ENCODE peak calls at places on chromosomes 16 and 17, in nine cellular contexts. D is HCT116, Z is A549, P is SK-N-SH, S is GM12878, E is HepG2, B is Panc1, H is K562, K is GM23338. A is an unnamed sample.

GRCh38 chr17:16036261-16036660 is 36.6 kb downstream of the TTC19 start:
- DNase-seq in D (no peak), Z (no peak), P (no peak), S (no peak), E (no peak), B (no peak), H (no peak), K (no peak), A (no peak)

GRCh38 chr17:66126231-66126630 is 65.7 kb downstream of the CEP112 start:
- DNase-seq in D (no peak), Z (no peak), P (no peak), S (no peak), E (no peak), B (no peak), H (no peak), K (no peak), A (no peak)

GRCh38 chr16:49924078-49924477 is 68.2 kb upstream of the ZNF423 start:
- DNase-seq in D (peak), Z (peak), P (no peak), S (peak), E (no peak), B (no peak), H (peak), K (peak), A (no peak)

GRCh38 chr16:53372942-53373871 is 61.1 kb upstream of the RBL2 start:
- DNase-seq in D (peak), Z (peak), P (peak), S (no peak), E (no peak), B (no peak), H (peak), K (peak), A (no peak)

GRCh38 chr17:1958134-1958881 is 66.8 kb downstream of the RTN4RL1 start:
- DNase-seq in D (no peak), Z (no peak), P (no peak), S (no peak), E (no peak), B (no peak), H (no peak), K (no peak), A (no peak)

GRCh38 chr16:20763461-20764232 is at the start of gene ACSM3:
- DNase-seq in D (peak), Z (peak), P (peak), S (peak), E (peak), B (no peak), H (peak), K (peak), A (peak)

GRCh38 chr16:89368604-89369249 is 121.6 kb downstream of the ANKRD11 start:
- DNase-seq in D (no peak), Z (no peak), P (no peak), S (no peak), E (no peak), B (no peak), H (no peak), K (no peak), A (no peak)

GRCh38 chr17:29772981-29773380 is 150.3 kb upstream of the CORO6 start:
- DNase-seq in D (no peak), Z (no peak), P (no peak), S (no peak), E (no peak), B (no peak), H (no peak), K (no peak), A (no peak)

GRCh38 chr16:89090182-89090630 is 3.4 kb upstream of the ACSF3 start:
- DNase-seq in D (no peak), Z (no peak), P (no peak), S (no peak), E (no peak), B (no peak), H (peak), K (no peak), A (no peak)

GRCh38 chr17:40727447-40728231 is 24.1 kb upstream of the KRT24 start:
- DNase-seq in D (no peak), Z (no peak), P (no peak), S (peak), E (no peak), B (no peak), H (no peak), K (no peak), A (no peak)

GRCh38 chr17:34711646-34712045 is 132.3 kb downstream of the TMEM132E start:
- DNase-seq in D (no peak), Z (no peak), P (no peak), S (no peak), E (no peak), B (no peak), H (no peak), K (no peak), A (no peak)

GRCh38 chr16:75792781-75793180 is 66.5 kb upstream of the CPHXL start:
- DNase-seq in D (no peak), Z (no peak), P (no peak), S (no peak), E (no peak), B (no peak), H (no peak), K (no peak), A (no peak)

GRCh38 chr16:1707193-1707790 is 1.3 kb downstream of the MAPK8IP3 start:
- DNase-seq in D (no peak), Z (no peak), P (peak), S (no peak), E (peak), B (no peak), H (peak), K (peak), A (no peak)

GRCh38 chr17:57293077-57293476 is 36.8 kb downstream of the MSI2 start:
- DNase-seq in D (peak), Z (no peak), P (no peak), S (no peak), E (peak), B (no peak), H (no peak), K (no peak), A (no peak)

GRCh38 chr16:56506941-56507340 is 12.9 kb downstream of the BBS2 start:
- DNase-seq in D (no peak), Z (no peak), P (no peak), S (no peak), E (no peak), B (no peak), H (no peak), K (no peak), A (no peak)

GRCh38 chr16:89300976-89301360 is 83.5 kb downstream of the ZNF778 start:
- DNase-seq in D (no peak), Z (no peak), P (no peak), S (no peak), E (no peak), B (no peak), H (no peak), K (no peak), A (no peak)

GRCh38 chr16:61324044-61324443 is 712.2 kb downstream of the CDH8 start:
- DNase-seq in D (no peak), Z (no peak), P (no peak), S (no peak), E (no peak), B (no peak), H (no peak), K (no peak), A (no peak)

GRCh38 chr16:63928421-63928820 is 1193.4 kb downstream of the CDH11 start:
- DNase-seq in D (no peak), Z (no peak), P (no peak), S (no peak), E (no peak), B (no peak), H (no peak), K (no peak), A (no peak)

GRCh38 chr16:63938661-63939060 is 1183.2 kb downstream of the CDH11 start:
- DNase-seq in D (no peak), Z (no peak), P (no peak), S (no peak), E (no peak), B (no peak), H (no peak), K (no peak), A (no peak)

DNA sequence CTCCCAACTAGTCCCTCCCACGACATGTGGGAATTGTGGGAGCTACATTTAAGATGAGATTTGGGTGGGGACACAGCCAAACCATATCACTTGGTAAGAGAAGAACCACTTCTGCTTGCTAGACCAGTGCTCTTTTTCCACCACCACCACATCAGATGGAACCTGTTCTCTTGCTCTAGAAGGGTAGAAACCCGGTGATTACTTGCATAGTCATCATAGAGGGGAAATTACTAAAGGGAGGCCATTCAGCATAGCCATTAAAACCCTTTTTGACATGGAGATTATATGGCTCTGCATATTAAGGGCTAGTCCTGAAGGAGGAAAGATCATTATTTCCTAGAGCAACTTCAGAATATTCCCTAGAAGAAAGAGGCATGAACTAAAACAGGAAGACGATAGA is 1188.0 kb downstream of the CDH11 start:
- DNase-seq in D (no peak), Z (no peak), P (no peak), S (no peak), E (no peak), B (no peak), H (no peak), K (no peak), A (no peak)
- TF ChIP-seq REST in D (no peak), Z (no peak), P (no peak), S (no peak), E (no peak), B (no peak), H (no peak), K (no peak), A (no peak)

GRCh38 chr17:79844869-79845600 is 5.8 kb upstream of the CBX4 start:
- DNase-seq in D (no peak), Z (peak), P (peak), S (no peak), E (peak), B (no peak), H (peak), K (peak), A (no peak)

GRCh38 chr17:79845601-79845949 is 6.3 kb upstream of the CBX4 start:
- DNase-seq in D (no peak), Z (peak), P (no peak), S (no peak), E (peak), B (no peak), H (peak), K (no peak), A (no peak)

GRCh38 chr17:79842656-79843474 is 3.6 kb upstream of the CBX4 start:
- DNase-seq in D (no peak), Z (no peak), P (peak), S (no peak), E (no peak), B (no peak), H (no peak), K (peak), A (no peak)

GRCh38 chr17:79843475-79843916 is 4.3 kb upstream of the CBX4 start:
- DNase-seq in D (no peak), Z (no peak), P (no peak), S (no peak), E (no peak), B (no peak), H (no peak), K (no peak), A (no peak)

GRCh38 chr17:79843917-79844815 is 4.9 kb upstream of the CBX4 start:
- DNase-seq in D (no peak), Z (peak), P (peak), S (no peak), E (no peak), B (no peak), H (no peak), K (peak), A (no peak)
- TF ChIP-seq REST in D (no peak), Z (no peak), P (peak), S (no peak), E (no peak), B (no peak), H (no peak), K (no peak), A (no peak)

GRCh38 chr16:2719328-2720062 is 529 bp downstream of the PRSS27 start:
- DNase-seq in D (no peak), Z (no peak), P (no peak), S (no peak), E (peak), B (no peak), H (no peak), K (no peak), A (no peak)

GRCh38 chr16:2715519-2715918 is 4.5 kb downstream of the PRSS27 start:
- DNase-seq in D (no peak), Z (no peak), P (no peak), S (no peak), E (no peak), B (no peak), H (peak), K (peak), A (peak)

GRCh38 chr16:2716948-2717347 is 3.1 kb downstream of the PRSS27 start:
- DNase-seq in D (no peak), Z (no peak), P (no peak), S (no peak), E (no peak), B (no peak), H (no peak), K (peak), A (no peak)

GRCh38 chr16:2716101-2716885 is 3.7 kb downstream of the PRSS27 start:
- DNase-seq in D (no peak), Z (no peak), P (no peak), S (no peak), E (no peak), B (no peak), H (no peak), K (no peak), A (no peak)

GRCh38 chr16:2717360-2718263 is 2.4 kb downstream of the PRSS27 start:
- DNase-seq in D (no peak), Z (no peak), P (no peak), S (no peak), E (no peak), B (no peak), H (no peak), K (no peak), A (no peak)
- TF ChIP-seq REST in D (no peak), Z (no peak), P (no peak), S (no peak), E (no peak), B (no peak), H (no peak), K (no peak), A (no peak)

GRCh38 chr17:28407130-28407973 is 1.3 kb upstream of the SLC46A1 start:
- DNase-seq in D (no peak), Z (no peak), P (no peak), S (no peak), E (no peak), B (no peak), H (no peak), K (peak), A (no peak)
- TF ChIP-seq REST in D (no peak), Z (no peak), P (no peak), S (no peak), E (no peak), B (no peak), H (no peak), K (no peak), A (no peak)

DNA sequence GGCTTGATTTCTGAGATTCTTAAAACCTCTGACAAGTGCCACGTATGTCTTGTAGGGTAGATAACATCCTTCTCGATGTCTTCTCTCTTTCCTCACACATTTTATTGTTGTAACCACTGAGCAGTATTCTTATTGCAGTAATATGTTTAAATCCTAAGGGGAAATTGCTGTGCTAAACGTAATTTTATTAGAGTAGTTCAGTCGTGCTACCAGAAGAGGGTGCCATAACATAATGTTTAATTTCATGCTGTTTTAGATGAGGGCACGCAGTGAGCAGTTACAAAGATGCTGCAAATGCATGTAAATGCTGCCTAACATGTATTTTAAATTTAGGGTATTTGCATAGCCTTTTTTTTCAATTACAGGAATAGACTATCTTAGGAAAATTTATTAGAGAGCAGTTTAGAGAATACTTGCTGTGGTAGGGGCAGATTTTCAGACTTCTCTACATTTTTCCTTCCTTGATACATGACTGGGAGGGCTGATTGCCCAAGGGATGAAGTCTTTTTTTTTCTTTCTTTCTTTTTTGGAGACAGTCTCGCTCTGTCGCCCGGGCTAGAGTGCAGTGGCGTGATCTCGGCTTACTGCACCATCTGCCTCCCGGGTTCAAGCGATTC is 51.7 kb downstream of the GAN start:
- DNase-seq in D (peak), Z (peak), P (peak), S (peak), E (peak), B (peak), H (peak), K (peak), A (no peak)
- TF ChIP-seq REST in D (no peak), Z (no peak), P (no peak), S (no peak), E (no peak), B (no peak), H (no peak), K (no peak), A (no peak)

DNA sequence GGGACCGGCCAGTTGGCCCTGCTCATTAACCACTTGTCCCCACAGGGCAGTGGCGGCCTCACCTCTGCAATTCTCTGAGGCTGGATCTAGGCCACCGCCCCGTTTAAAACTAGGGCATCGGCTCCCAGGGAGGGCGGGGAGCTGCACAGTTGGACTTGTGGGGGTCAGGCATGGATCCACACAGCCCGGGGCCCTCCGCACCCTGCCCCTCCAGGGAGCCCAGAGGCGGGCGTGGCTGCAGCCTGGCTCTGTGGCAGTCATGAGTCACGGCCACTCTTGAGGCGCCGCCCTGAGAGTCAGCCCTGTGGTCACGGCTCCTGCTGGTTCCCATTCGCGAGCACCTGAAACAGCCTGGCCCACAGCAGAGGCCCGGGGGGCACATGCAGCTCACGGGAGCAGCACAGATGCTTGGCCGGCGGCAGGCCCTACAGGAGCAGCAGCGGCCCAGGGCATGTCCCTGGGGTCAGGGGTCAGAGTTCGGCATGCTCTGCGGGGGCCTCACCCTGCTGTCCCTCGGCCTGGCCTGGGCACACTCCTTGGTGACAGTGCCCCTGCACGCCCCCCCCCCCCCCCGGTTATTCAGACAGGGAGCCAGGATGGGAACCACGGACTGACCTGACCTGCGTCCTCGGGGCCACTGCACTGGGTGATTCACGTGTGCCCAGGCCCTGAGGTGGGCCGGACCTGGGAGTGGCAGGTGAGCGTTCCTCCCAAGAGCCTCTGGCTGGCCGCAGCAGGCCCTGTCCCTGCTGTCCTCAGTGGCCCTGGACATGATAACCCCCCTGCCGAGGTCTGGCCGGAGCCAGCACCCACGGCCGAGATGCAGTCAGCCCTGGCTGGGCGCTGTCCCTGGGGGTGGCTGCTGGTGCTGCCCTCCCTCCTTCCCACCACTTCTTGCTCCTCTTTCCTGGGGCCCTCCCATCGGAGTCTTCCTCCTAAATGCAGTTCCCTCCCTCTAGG is 8.2 kb downstream of the CAPN15 start:
- DNase-seq in D (peak), Z (peak), P (no peak), S (no peak), E (no peak), B (no peak), H (peak), K (no peak), A (no peak)
- TF ChIP-seq REST in D (no peak), Z (no peak), P (no peak), S (no peak), E (no peak), B (no peak), H (no peak), K (no peak), A (no peak)

GRCh38 chr16:30585022-30585399 is 486 bp downstream of the ZNF785 start:
- DNase-seq in D (no peak), Z (no peak), P (peak), S (no peak), E (no peak), B (no peak), H (peak), K (peak), A (no peak)
- TF ChIP-seq REST in D (no peak), Z (no peak), P (no peak), S (no peak), E (no peak), B (no peak), H (no peak), K (no peak), A (no peak)

GRCh38 chr17:68509151-68510057 is 2.8 kb upstream of the PRKAR1A start:
- DNase-seq in D (no peak), Z (no peak), P (no peak), S (no peak), E (peak), B (no peak), H (no peak), K (no peak), A (peak)
- TF ChIP-seq REST in D (no peak), Z (no peak), P (no peak), S (no peak), E (no peak), B (no peak), H (no peak), K (no peak), A (no peak)

DNA sequence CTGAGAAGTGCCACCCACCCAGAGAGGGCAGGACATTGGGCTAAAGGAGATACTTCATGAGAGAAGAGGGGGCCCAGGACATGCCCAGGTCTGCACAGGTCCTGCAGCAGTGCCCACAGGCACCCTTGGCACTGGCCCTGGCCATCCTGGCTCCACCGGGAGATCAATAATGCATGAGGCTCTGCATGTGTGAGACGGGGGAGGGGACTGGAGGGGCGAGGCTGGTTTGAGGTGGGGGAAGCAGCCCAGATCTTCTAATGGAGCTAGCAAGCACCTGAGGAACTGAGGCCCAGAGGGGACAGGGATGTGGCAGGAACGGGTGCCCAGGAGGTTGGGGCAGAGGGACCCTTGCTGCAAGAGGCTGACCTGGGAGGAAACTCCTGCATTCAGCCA is 567 bp downstream of the OSBPL7 start:
- DNase-seq in D (no peak), Z (no peak), P (no peak), S (no peak), E (no peak), B (no peak), H (no peak), K (no peak), A (no peak)
- TF ChIP-seq REST in D (no peak), Z (no peak), P (no peak), S (no peak), E (no peak), B (no peak), H (no peak), K (no peak), A (no peak)

A was measured in HL-60.